ENCODE peak calls at places on chromosomes 3 and 15, in eight cellular contexts. One of them, this sample, is unnamed.
A peak's percentile ranks its signal among the peaks of the same experiment; 100 is the strongest.

GRCh38 chr15:78914027-78914764 is 30.6 kb downstream of the CTSH start:
- DNase-seq in midbrain: peak; percentile 46
- DNase-seq in thoracic aorta: no peak
- DNase-seq in esophagus muscularis mucosa: no peak
- DNase-seq in mucosa of descending colon: no peak
- DNase-seq in stimulated activated CD4-positive, alpha-beta T cell treated with anti-CD3 and anti-CD28 coated beads, Interleukin-1b, Interleukin-23, amount 100 ng/mL, for 24 hours: no peak
- DNase-seq in HTR-8/SVneo: no peak
- DNase-seq in A172: no peak
- DNase-seq in this sample: peak; percentile 76

GRCh38 chr3:168414149-168414548 is 318.4 kb upstream of the GOLIM4 start:
- DNase-seq in midbrain: no peak
- DNase-seq in thoracic aorta: no peak
- DNase-seq in esophagus muscularis mucosa: no peak
- DNase-seq in mucosa of descending colon: no peak
- DNase-seq in stimulated activated CD4-positive, alpha-beta T cell treated with anti-CD3 and anti-CD28 coated beads, Interleukin-1b, Interleukin-23, amount 100 ng/mL, for 24 hours: no peak
- DNase-seq in HTR-8/SVneo: no peak
- DNase-seq in A172: no peak
- DNase-seq in this sample: no peak

GRCh38 chr3:159828542-159828943 is 160.1 kb upstream of the IL12A start:
- DNase-seq in midbrain: peak; percentile 64
- DNase-seq in thoracic aorta: no peak
- DNase-seq in esophagus muscularis mucosa: no peak
- DNase-seq in mucosa of descending colon: no peak
- DNase-seq in stimulated activated CD4-positive, alpha-beta T cell treated with anti-CD3 and anti-CD28 coated beads, Interleukin-1b, Interleukin-23, amount 100 ng/mL, for 24 hours: no peak
- DNase-seq in HTR-8/SVneo: no peak
- DNase-seq in A172: peak; percentile 62
- DNase-seq in this sample: no peak

GRCh38 chr3:169660709-169661566 is 2.6 kb downstream of the MECOM start:
- DNase-seq in midbrain: no peak
- DNase-seq in thoracic aorta: no peak
- DNase-seq in esophagus muscularis mucosa: no peak
- DNase-seq in mucosa of descending colon: no peak
- DNase-seq in stimulated activated CD4-positive, alpha-beta T cell treated with anti-CD3 and anti-CD28 coated beads, Interleukin-1b, Interleukin-23, amount 100 ng/mL, for 24 hours: no peak
- DNase-seq in HTR-8/SVneo: no peak
- DNase-seq in A172: no peak
- DNase-seq in this sample: peak; percentile 81

GRCh38 chr15:85073556-85074194 is 92.0 kb downstream of the PDE8A start:
- DNase-seq in midbrain: no peak
- DNase-seq in thoracic aorta: no peak
- DNase-seq in esophagus muscularis mucosa: no peak
- DNase-seq in mucosa of descending colon: no peak
- DNase-seq in stimulated activated CD4-positive, alpha-beta T cell treated with anti-CD3 and anti-CD28 coated beads, Interleukin-1b, Interleukin-23, amount 100 ng/mL, for 24 hours: no peak
- DNase-seq in HTR-8/SVneo: no peak
- DNase-seq in A172: peak; percentile 31
- DNase-seq in this sample: peak; percentile 63

GRCh38 chr3:185552358-185552877 is at the start of gene LIPH:
- DNase-seq in midbrain: no peak
- DNase-seq in thoracic aorta: no peak
- DNase-seq in esophagus muscularis mucosa: no peak
- DNase-seq in mucosa of descending colon: peak; percentile 57
- DNase-seq in stimulated activated CD4-positive, alpha-beta T cell treated with anti-CD3 and anti-CD28 coated beads, Interleukin-1b, Interleukin-23, amount 100 ng/mL, for 24 hours: no peak
- DNase-seq in HTR-8/SVneo: peak; percentile 45
- DNase-seq in A172: peak; percentile 79
- DNase-seq in this sample: peak; percentile 39

GRCh38 chr15:40565333-40566238 is 744 bp upstream of the CCDC32 start:
- DNase-seq in midbrain: no peak
- DNase-seq in thoracic aorta: no peak
- DNase-seq in esophagus muscularis mucosa: no peak
- DNase-seq in mucosa of descending colon: no peak
- DNase-seq in stimulated activated CD4-positive, alpha-beta T cell treated with anti-CD3 and anti-CD28 coated beads, Interleukin-1b, Interleukin-23, amount 100 ng/mL, for 24 hours: no peak
- DNase-seq in HTR-8/SVneo: no peak
- DNase-seq in A172: no peak
- DNase-seq in this sample: no peak

GRCh38 chr3:151816091-151816604 is 2.2 kb downstream of the AADAC start:
- DNase-seq in midbrain: no peak
- DNase-seq in thoracic aorta: no peak
- DNase-seq in esophagus muscularis mucosa: no peak
- DNase-seq in mucosa of descending colon: no peak
- DNase-seq in stimulated activated CD4-positive, alpha-beta T cell treated with anti-CD3 and anti-CD28 coated beads, Interleukin-1b, Interleukin-23, amount 100 ng/mL, for 24 hours: no peak
- DNase-seq in HTR-8/SVneo: peak; percentile 56
- DNase-seq in A172: peak; percentile 81
- DNase-seq in this sample: peak; percentile 38

GRCh38 chr15:101657968-101658784 is 6.0 kb upstream of the TM2D3 start:
- DNase-seq in midbrain: no peak
- DNase-seq in thoracic aorta: no peak
- DNase-seq in esophagus muscularis mucosa: no peak
- DNase-seq in mucosa of descending colon: peak; percentile 49
- DNase-seq in stimulated activated CD4-positive, alpha-beta T cell treated with anti-CD3 and anti-CD28 coated beads, Interleukin-1b, Interleukin-23, amount 100 ng/mL, for 24 hours: no peak
- DNase-seq in HTR-8/SVneo: no peak
- DNase-seq in A172: no peak
- DNase-seq in this sample: no peak

GRCh38 chr15:22968356-22968755 is 11.8 kb downstream of the CYFIP1 start:
- DNase-seq in midbrain: no peak
- DNase-seq in thoracic aorta: no peak
- DNase-seq in esophagus muscularis mucosa: no peak
- DNase-seq in mucosa of descending colon: no peak
- DNase-seq in stimulated activated CD4-positive, alpha-beta T cell treated with anti-CD3 and anti-CD28 coated beads, Interleukin-1b, Interleukin-23, amount 100 ng/mL, for 24 hours: no peak
- DNase-seq in HTR-8/SVneo: peak; percentile 31
- DNase-seq in A172: peak; percentile 84
- DNase-seq in this sample: peak; percentile 93